ENCODE peak calls at places on chromosomes 2 and 18, in ten cellular contexts. H, K, B, W, Z, U, T, F, M and L are unnamed samples.

GRCh38 chr2:37848451-37848850 is 76.6 kb upstream of the RMDN2 start:
- DNase-seq in H (no peak), K (no peak), B (no peak), W (no peak), Z (no peak), U (no peak), T (no peak), F (no peak), M (no peak), L (no peak)

GRCh38 chr2:37916512-37917082 is 8.5 kb upstream of the RMDN2 start:
- DNase-seq in H (peak), K (peak), B (peak), W (no peak), Z (peak), U (no peak), T (no peak), F (peak), M (peak), L (peak)

GRCh38 chr2:102439065-102439695 is 16.2 kb downstream of the IL18RAP start:
- DNase-seq in H (no peak), K (no peak), B (peak), W (no peak), Z (peak), U (no peak), T (peak), F (peak), M (no peak), L (no peak)

GRCh38 chr18:9103488-9103887 is 989 bp downstream of the NDUFV2 start:
- DNase-seq in H (no peak), K (no peak), B (no peak), W (no peak), Z (no peak), U (no peak), T (no peak), F (peak), M (no peak), L (no peak)

GRCh38 chr18:62339106-62339988 is 14.2 kb downstream of the TNFRSF11A start:
- DNase-seq in H (no peak), K (no peak), B (peak), W (peak), Z (peak), U (no peak), T (no peak), F (peak), M (no peak), L (no peak)

GRCh38 chr2:102518170-102518569 is 45.1 kb downstream of the SLC9A4 start:
- DNase-seq in H (no peak), K (no peak), B (no peak), W (no peak), Z (no peak), U (no peak), T (no peak), F (no peak), M (no peak), L (no peak)

GRCh38 chr2:183349046-183349445 is 224.8 kb downstream of the NUP35 start:
- DNase-seq in H (no peak), K (no peak), B (no peak), W (no peak), Z (no peak), U (no peak), T (no peak), F (no peak), M (no peak), L (no peak)

GRCh38 chr2:225334524-225334923 is 65.0 kb upstream of the NYAP2 start:
- DNase-seq in H (no peak), K (no peak), B (peak), W (no peak), Z (no peak), U (no peak), T (no peak), F (no peak), M (no peak), L (no peak)

GRCh38 chr2:157336137-157336721 is 10.6 kb upstream of the ERMN start:
- DNase-seq in H (peak), K (no peak), B (no peak), W (peak), Z (no peak), U (no peak), T (no peak), F (peak), M (no peak), L (no peak)

GRCh38 chr2:195404650-195405049 is 252.4 kb upstream of the SLC39A10 start:
- DNase-seq in H (no peak), K (no peak), B (no peak), W (no peak), Z (no peak), U (no peak), T (no peak), F (no peak), M (no peak), L (no peak)

GRCh38 chr2:216909541-216910175 is 49.8 kb upstream of the TNP1 start:
- DNase-seq in H (no peak), K (no peak), B (no peak), W (no peak), Z (no peak), U (no peak), T (no peak), F (no peak), M (no peak), L (no peak)

GRCh38 chr2:36562973-36563532 is 34.9 kb downstream of the FEZ2 start:
- DNase-seq in H (no peak), K (no peak), B (peak), W (no peak), Z (no peak), U (no peak), T (no peak), F (peak), M (no peak), L (no peak)

GRCh38 chr2:98899041-98899702 is 36.9 kb downstream of the CRACDL start:
- DNase-seq in H (no peak), K (peak), B (no peak), W (peak), Z (no peak), U (no peak), T (peak), F (no peak), M (no peak), L (peak)

GRCh38 chr2:197786010-197786877 is 1.1 kb upstream of the BOLL start:
- DNase-seq in H (peak), K (no peak), B (no peak), W (peak), Z (no peak), U (peak), T (no peak), F (no peak), M (peak), L (peak)

GRCh38 chr2:42368817-42369550 is 8.0 kb upstream of the COX7A2L start:
- DNase-seq in H (peak), K (no peak), B (no peak), W (no peak), Z (no peak), U (peak), T (no peak), F (no peak), M (peak), L (no peak)

GRCh38 chr2:37020212-37020886 is 54.0 kb upstream of the STRN start:
- DNase-seq in H (peak), K (peak), B (peak), W (peak), Z (peak), U (peak), T (no peak), F (peak), M (peak), L (peak)

GRCh38 chr18:74281011-74281638 is 10.6 kb downstream of the CYB5A start:
- DNase-seq in H (no peak), K (no peak), B (no peak), W (no peak), Z (no peak), U (no peak), T (peak), F (no peak), M (no peak), L (no peak)

GRCh38 chr2:208369091-208369490 is 37.5 kb upstream of the PTH2R start:
- DNase-seq in H (no peak), K (no peak), B (no peak), W (no peak), Z (no peak), U (no peak), T (no peak), F (peak), M (no peak), L (no peak)

GRCh38 chr2:217849154-217849553 is 153.6 kb downstream of the TNS1 start:
- DNase-seq in H (no peak), K (no peak), B (no peak), W (no peak), Z (no peak), U (no peak), T (no peak), F (no peak), M (no peak), L (no peak)

GRCh38 chr2:33168973-33169372 is 222.2 kb downstream of the LTBP1 start:
- DNase-seq in H (no peak), K (no peak), B (no peak), W (no peak), Z (no peak), U (no peak), T (no peak), F (no peak), M (no peak), L (no peak)

GRCh38 chr2:163312723-163313122 is 423.1 kb downstream of the FIGN start:
- DNase-seq in H (no peak), K (no peak), B (no peak), W (no peak), Z (no peak), U (no peak), T (no peak), F (no peak), M (no peak), L (no peak)

GRCh38 chr2:11092693-11093335 is 62.5 kb upstream of the SLC66A3 start:
- DNase-seq in H (no peak), K (no peak), B (no peak), W (no peak), Z (no peak), U (no peak), T (peak), F (no peak), M (no peak), L (no peak)

GRCh38 chr2:235398321-235398720 is 95.5 kb upstream of the AGAP1 start:
- DNase-seq in H (no peak), K (no peak), B (no peak), W (no peak), Z (no peak), U (no peak), T (no peak), F (no peak), M (no peak), L (no peak)

GRCh38 chr2:127891806-127892205 is 6.0 kb upstream of the AMMECR1L start:
- DNase-seq in H (no peak), K (no peak), B (no peak), W (no peak), Z (no peak), U (no peak), T (no peak), F (no peak), M (no peak), L (peak)

GRCh38 chr2:26770986-26771586 is 7.0 kb downstream of the SLC35F6 start:
- DNase-seq in H (peak), K (peak), B (peak), W (peak), Z (peak), U (peak), T (no peak), F (peak), M (peak), L (no peak)

GRCh38 chr2:88735133-88735532 is 43.7 kb downstream of the RPIA start:
- DNase-seq in H (no peak), K (no peak), B (no peak), W (no peak), Z (no peak), U (no peak), T (no peak), F (no peak), M (no peak), L (no peak)

GRCh38 chr2:98702127-98702802 is 28.7 kb downstream of the MGAT4A start:
- DNase-seq in H (peak), K (peak), B (no peak), W (peak), Z (no peak), U (peak), T (no peak), F (no peak), M (peak), L (no peak)

GRCh38 chr2:48347712-48348111 is 182.2 kb upstream of the STON1 start:
- DNase-seq in H (no peak), K (no peak), B (peak), W (no peak), Z (no peak), U (no peak), T (no peak), F (no peak), M (no peak), L (no peak)

GRCh38 chr2:24477229-24477628 is 13.8 kb upstream of the NCOA1 start:
- DNase-seq in H (no peak), K (no peak), B (no peak), W (no peak), Z (no peak), U (no peak), T (no peak), F (no peak), M (no peak), L (no peak)

GRCh38 chr2:28753043-28753683 is 1.5 kb downstream of the PPP1CB start:
- DNase-seq in H (peak), K (peak), B (peak), W (peak), Z (peak), U (no peak), T (no peak), F (peak), M (peak), L (peak)

GRCh38 chr2:108593547-108594098 is 59.4 kb downstream of the LIMS1 start:
- DNase-seq in H (no peak), K (no peak), B (peak), W (no peak), Z (no peak), U (no peak), T (no peak), F (peak), M (no peak), L (no peak)

GRCh38 chr2:190023860-190024259 is 38.7 kb downstream of the MSTN start:
- DNase-seq in H (no peak), K (no peak), B (peak), W (no peak), Z (peak), U (no peak), T (no peak), F (peak), M (no peak), L (no peak)

GRCh38 chr2:202033317-202034248 is at the start of gene FZD7:
- DNase-seq in H (peak), K (peak), B (peak), W (peak), Z (peak), U (peak), T (peak), F (peak), M (peak), L (peak)

GRCh38 chr2:97718051-97718882 is 4.9 kb downstream of the ZAP70 start:
- DNase-seq in H (no peak), K (peak), B (no peak), W (peak), Z (no peak), U (no peak), T (no peak), F (no peak), M (peak), L (no peak)

GRCh38 chr2:182372661-182373060 is 54.2 kb downstream of the PDE1A start:
- DNase-seq in H (peak), K (peak), B (peak), W (no peak), Z (peak), U (no peak), T (no peak), F (peak), M (no peak), L (no peak)

GRCh38 chr2:231162036-231162345 is 36.4 kb upstream of the ARMC9 start:
- DNase-seq in H (no peak), K (no peak), B (peak), W (no peak), Z (peak), U (no peak), T (no peak), F (peak), M (no peak), L (no peak)

GRCh38 chr2:234304945-234305344 is 191.9 kb downstream of the ARL4C start:
- DNase-seq in H (no peak), K (no peak), B (peak), W (no peak), Z (no peak), U (no peak), T (no peak), F (peak), M (no peak), L (no peak)
- TF ChIP-seq CTCF in H (no peak), K (no peak), B (no peak), W (no peak), Z (no peak), U (no peak), T (no peak), F (no peak), M (no peak), L (no peak)

GRCh38 chr2:71922091-71922490 is 225.6 kb downstream of the CYP26B1 start:
- DNase-seq in H (peak), K (no peak), B (no peak), W (no peak), Z (no peak), U (no peak), T (no peak), F (no peak), M (no peak), L (no peak)

GRCh38 chr2:71923887-71924533 is 223.7 kb downstream of the CYP26B1 start:
- DNase-seq in H (peak), K (no peak), B (peak), W (peak), Z (peak), U (no peak), T (peak), F (peak), M (peak), L (no peak)

GRCh38 chr2:71923143-71923525 is 224.5 kb downstream of the CYP26B1 start:
- DNase-seq in H (no peak), K (no peak), B (no peak), W (no peak), Z (no peak), U (no peak), T (no peak), F (no peak), M (no peak), L (no peak)

GRCh38 chr2:71925268-71926097 is 222.2 kb downstream of the CYP26B1 start:
- DNase-seq in H (no peak), K (peak), B (no peak), W (no peak), Z (no peak), U (no peak), T (no peak), F (no peak), M (no peak), L (no peak)

DNA sequence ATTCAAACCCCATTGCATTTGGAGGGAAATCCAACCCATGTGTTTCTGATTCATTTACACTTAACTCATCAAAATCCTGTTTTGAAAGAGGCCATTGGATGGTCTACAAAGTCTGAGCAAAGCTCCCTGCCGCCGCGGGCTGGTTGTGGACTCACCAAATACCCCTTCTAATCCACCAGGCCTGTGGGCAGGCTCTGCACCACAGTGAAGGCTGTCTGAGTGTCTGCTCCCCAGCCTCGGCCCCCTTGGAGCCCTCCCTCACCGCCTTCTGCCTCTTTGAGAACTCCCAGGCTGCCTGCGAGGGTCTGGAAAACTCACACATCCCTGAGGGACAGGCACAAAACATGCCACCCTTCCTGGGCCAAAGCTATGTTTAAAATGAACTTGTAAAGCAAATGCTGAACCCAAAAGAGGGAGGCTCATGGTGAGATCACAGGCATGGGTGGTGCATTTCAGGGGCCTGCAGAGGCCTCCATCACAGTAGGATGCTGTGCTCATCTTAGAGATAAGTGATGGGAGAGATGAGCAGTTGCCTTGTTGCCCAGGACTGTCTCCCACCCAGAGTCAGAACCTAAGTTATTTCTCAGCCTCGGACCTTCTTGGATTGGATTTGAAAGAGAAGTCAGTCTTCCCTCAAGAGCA is 225.0 kb downstream of the CYP26B1 start:
- DNase-seq in H (peak), K (no peak), B (no peak), W (no peak), Z (no peak), U (no peak), T (no peak), F (no peak), M (no peak), L (no peak)
- H3K27ac ChIP-seq in H (no peak), K (no peak), B (no peak), W (no peak), Z (no peak), U (no peak), T (no peak), F (no peak), M (no peak), L (no peak)

DNA sequence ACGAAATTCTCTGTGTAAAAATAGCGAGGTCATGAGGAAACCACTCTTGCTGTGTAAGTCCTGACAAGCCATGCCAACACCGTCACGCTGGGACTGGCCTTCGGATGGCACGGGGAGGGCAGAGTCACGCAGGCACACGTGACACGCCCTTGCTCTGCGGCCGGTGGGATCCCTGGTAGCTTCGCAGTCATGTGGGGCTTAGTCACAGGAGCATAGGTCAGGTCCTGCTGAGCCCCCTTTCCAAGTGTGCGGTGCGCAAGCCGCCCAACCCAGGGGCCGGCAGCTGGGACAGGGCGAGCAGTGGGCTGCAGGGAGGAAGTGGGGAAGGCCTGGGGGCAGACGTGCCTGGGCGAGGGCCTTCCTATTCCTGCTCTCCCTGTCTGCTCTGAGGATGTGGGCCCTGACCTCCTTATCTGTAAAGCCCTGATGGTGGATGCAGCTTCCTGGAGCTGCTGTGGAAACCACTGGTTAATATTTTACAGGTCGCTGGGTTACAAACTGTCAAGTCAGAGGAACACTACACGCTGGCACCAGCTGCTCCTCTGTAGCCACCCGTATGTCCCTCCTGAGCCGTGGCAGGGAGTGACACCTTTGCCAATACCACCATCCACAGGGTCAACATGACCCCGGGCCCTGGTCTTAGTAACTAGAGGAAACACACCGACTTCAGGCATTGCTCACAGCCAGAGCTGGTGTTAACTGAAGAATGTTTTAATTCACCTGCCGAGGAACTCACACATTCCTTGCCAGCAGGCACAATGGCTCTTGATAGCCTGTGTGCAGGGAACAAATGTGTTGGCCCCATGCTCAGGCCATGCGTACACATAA is 17.8 kb downstream of the MBP start:
- DNase-seq in H (peak), K (peak), B (peak), W (peak), Z (peak), U (peak), T (no peak), F (peak), M (peak), L (peak)
- TF ChIP-seq CTCF in H (no peak), K (no peak), B (no peak), W (no peak), Z (no peak), U (no peak), T (no peak), F (no peak), M (no peak), L (no peak)

DNA sequence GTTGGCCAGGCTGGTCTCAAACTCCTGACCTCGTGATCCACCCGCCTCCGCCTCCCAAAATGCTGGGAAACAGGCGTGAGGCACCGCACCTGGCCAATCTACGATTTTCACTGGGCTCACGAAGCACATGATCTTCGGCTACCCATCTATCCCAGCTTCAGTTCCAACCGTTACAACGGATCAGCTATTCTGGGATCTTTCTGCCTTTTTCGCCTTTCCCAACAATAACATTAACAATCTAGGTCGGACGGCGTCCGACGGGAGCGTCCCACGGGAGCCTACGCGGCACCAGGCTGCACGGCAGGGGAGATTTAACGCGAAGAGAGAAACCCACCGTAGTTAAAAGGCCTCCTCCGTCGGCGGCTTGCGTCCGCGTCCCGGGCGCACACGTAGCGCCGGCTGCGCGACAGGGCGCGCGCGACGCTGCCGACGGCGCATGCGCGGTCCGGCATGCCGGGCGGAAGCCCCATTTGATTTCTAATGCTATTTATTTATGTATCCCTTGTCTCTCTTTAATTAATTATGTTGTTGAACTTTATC is at the start of gene MSL3B:
- DNase-seq in H (no peak), K (no peak), B (peak), W (peak), Z (no peak), U (peak), T (no peak), F (peak), M (no peak), L (peak)
- H3K27ac ChIP-seq in H (no peak), K (peak), B (peak), W (peak), Z (no peak), U (no peak), T (no peak), F (peak), M (no peak), L (no peak)